ENCODE peak calls at places on chromosomes 4 and X, in nine cellular contexts. T is AG10803, D is SHP77, B is H54, X is T47D, H is HS-27A, Z is foreskin melanocyte, S is left kidney, K is heart left ventricle. U is an unnamed sample.

GRCh38 chr4:7540654-7541413 is 106.1 kb upstream of the PSAPL1 start:
- DNase-seq in T (no peak), D (no peak), B (peak; percentile 24), X (no peak), H (no peak), Z (no peak), S (no peak), K (peak; percentile 51), U (no peak)

GRCh38 chr4:20684852-20685763 is 15.2 kb upstream of the PACRGL start:
- DNase-seq in T (peak; percentile 29), D (no peak), B (no peak), X (no peak), H (no peak), Z (peak; percentile 19), S (peak; percentile 43), K (no peak), U (no peak)

GRCh38 chrX:108173874-108174273 is 82.3 kb downstream of the ATG4A start:
- DNase-seq in T (no peak), D (no peak), B (no peak), X (no peak), H (no peak), Z (no peak), S (no peak), K (no peak), U (no peak)

GRCh38 chr4:16627999-16628398 is 270.4 kb downstream of the LDB2 start:
- DNase-seq in T (peak; percentile 97), D (no peak), B (peak; percentile 3), X (no peak), H (peak; percentile 82), Z (no peak), S (no peak), K (no peak), U (no peak)

GRCh38 chrX:152428089-152428488 is 23.0 kb downstream of the GABRA3 start:
- DNase-seq in T (no peak), D (no peak), B (peak; percentile 5), X (no peak), H (no peak), Z (no peak), S (no peak), K (no peak), U (no peak)

GRCh38 chr4:186144180-186144579 is 39.7 kb downstream of the FAM149A start:
- DNase-seq in T (peak; percentile 25), D (peak; percentile 29), B (no peak), X (peak; percentile 49), H (no peak), Z (peak; percentile 26), S (peak; percentile 84), K (no peak), U (no peak)

GRCh38 chrX:153944140-153944799 is at the start of gene RENBP:
- DNase-seq in T (no peak), D (no peak), B (no peak), X (no peak), H (no peak), Z (no peak), S (peak; percentile 78), K (peak; percentile 83), U (no peak)

GRCh38 chr4:83535945-83536648 is at the start of gene GPAT3:
- DNase-seq in T (peak; percentile 53), D (peak; percentile 49), B (peak; percentile 54), X (peak; percentile 51), H (peak; percentile 30), Z (no peak), S (peak; percentile 71), K (peak; percentile 90), U (peak; percentile 79)

GRCh38 chr4:155612074-155612473 is 54.6 kb upstream of the GUCY1A1 start:
- DNase-seq in T (no peak), D (no peak), B (no peak), X (no peak), H (no peak), Z (no peak), S (no peak), K (no peak), U (no peak)

GRCh38 chr4:3251691-3252479 is 2.9 kb downstream of the MSANTD1 start:
- DNase-seq in T (no peak), D (no peak), B (no peak), X (no peak), H (no peak), Z (no peak), S (no peak), K (peak; percentile 33), U (no peak)

GRCh38 chr4:38160487-38161207 is 200.4 kb downstream of the PTTG2 start:
- DNase-seq in T (peak; percentile 99), D (peak; percentile 23), B (peak; percentile 45), X (no peak), H (peak; percentile 66), Z (peak; percentile 59), S (peak; percentile 54), K (no peak), U (no peak)

GRCh38 chrX:45850775-45851433 is 650.2 kb upstream of the DIPK2B start:
- DNase-seq in T (peak; percentile 39), D (no peak), B (no peak), X (no peak), H (no peak), Z (peak; percentile 22), S (peak; percentile 59), K (peak; percentile 56), U (peak; percentile 2)

GRCh38 chrX:148661035-148661434 is 160.6 kb downstream of the AFF2 start:
- DNase-seq in T (peak; percentile 24), D (no peak), B (no peak), X (no peak), H (no peak), Z (peak; percentile 26), S (no peak), K (no peak), U (no peak)

GRCh38 chr4:53558061-53558801 is 33.1 kb downstream of the LNX1 start:
- DNase-seq in T (peak; percentile 87), D (peak; percentile 32), B (no peak), X (peak; percentile 19), H (no peak), Z (no peak), S (no peak), K (no peak), U (no peak)

GRCh38 chr4:120524237-120524636 is 398.3 kb downstream of the PRDM5 start:
- DNase-seq in T (no peak), D (no peak), B (no peak), X (no peak), H (no peak), Z (no peak), S (no peak), K (no peak), U (no peak)

GRCh38 chrX:74924449-74925209 is 623 bp downstream of the NEXMIF start:
- DNase-seq in T (peak; percentile 1), D (no peak), B (no peak), X (peak; percentile 33), H (no peak), Z (peak; percentile 3), S (peak; percentile 82), K (peak; percentile 57), U (peak; percentile 4)

GRCh38 chr4:78528327-78528726 is 23.2 kb upstream of the ANXA3 start:
- DNase-seq in T (peak; percentile 27), D (no peak), B (no peak), X (no peak), H (no peak), Z (no peak), S (no peak), K (no peak), U (no peak)

GRCh38 chrX:39427492-39428289 is 626.4 kb downstream of the MID1IP1 start:
- DNase-seq in T (peak; percentile 45), D (no peak), B (no peak), X (no peak), H (no peak), Z (no peak), S (peak; percentile 37), K (no peak), U (no peak)

GRCh38 chrX:66635360-66635759 is 3.5 kb downstream of the EDA2R start:
- DNase-seq in T (peak; percentile 88), D (no peak), B (no peak), X (no peak), H (no peak), Z (no peak), S (no peak), K (no peak), U (no peak)

GRCh38 chr4:73765296-73765695 is 24.9 kb downstream of the CXCL8 start:
- DNase-seq in T (no peak), D (no peak), B (no peak), X (no peak), H (no peak), Z (no peak), S (no peak), K (no peak), U (no peak)

GRCh38 chr4:174696657-174697056 is 132.4 kb downstream of the GLRA3 start:
- DNase-seq in T (no peak), D (no peak), B (no peak), X (no peak), H (no peak), Z (no peak), S (no peak), K (no peak), U (no peak)

GRCh38 chrX:118181030-118181429 is 64.4 kb upstream of the KLHL13 start:
- DNase-seq in T (no peak), D (no peak), B (no peak), X (no peak), H (no peak), Z (peak; percentile 17), S (no peak), K (no peak), U (no peak)

GRCh38 chr4:6008766-6009385 is 9.4 kb downstream of the C4orf50 start:
- DNase-seq in T (no peak), D (no peak), B (no peak), X (no peak), H (no peak), Z (no peak), S (no peak), K (no peak), U (no peak)

GRCh38 chr4:154744341-154744948 is 645 bp downstream of the LRAT start:
- DNase-seq in T (no peak), D (no peak), B (no peak), X (no peak), H (no peak), Z (no peak), S (peak; percentile 5), K (no peak), U (no peak)

U was measured in stimulated activated effector memory CD8-positive, alpha-beta T cell treated with anti-CD3 and anti-CD28 coated beads, Interleukin-12 subunit alpha, Interleukin-12 subunit beta, amount 100 ng/mL, for 72 hours.